ENCODE peak calls at places on chromosomes 2 and 18, in nine cellular contexts. One of them, this sample, is unnamed. For H3K4me1, the result is how much of the 10 kb centered on the place peaks cover.

GRCh38 chr2:203328735-203329549 is 748 bp downstream of the ABI2 start:
- DNase-seq in cardiac muscle cell: peak
- DNase-seq in heart right ventricle: peak
- DNase-seq in psoas muscle: peak
- DNase-seq in transverse colon: peak
- DNase-seq in heart left ventricle: peak
- DNase-seq in pancreas: no peak
- DNase-seq in right atrium auricular region: no peak
- DNase-seq in IMR-90: peak
- DNase-seq in this sample: peak

GRCh38 chr2:237892936-237893595 is 33.6 kb downstream of the RAMP1 start:
- DNase-seq in cardiac muscle cell: peak
- DNase-seq in heart right ventricle: no peak
- DNase-seq in psoas muscle: no peak
- DNase-seq in transverse colon: no peak
- DNase-seq in heart left ventricle: no peak
- DNase-seq in pancreas: no peak
- DNase-seq in right atrium auricular region: no peak
- DNase-seq in IMR-90: no peak
- DNase-seq in this sample: no peak

GRCh38 chr2:174878537-174879147 is 114.4 kb upstream of the CHRNA1 start:
- DNase-seq in cardiac muscle cell: peak
- DNase-seq in heart right ventricle: no peak
- DNase-seq in psoas muscle: peak
- DNase-seq in transverse colon: no peak
- DNase-seq in heart left ventricle: no peak
- DNase-seq in pancreas: no peak
- DNase-seq in right atrium auricular region: no peak
- DNase-seq in IMR-90: peak
- DNase-seq in this sample: no peak

GRCh38 chr2:85258194-85258605 is 69.6 kb downstream of the TGOLN2 start:
- DNase-seq in cardiac muscle cell: peak
- DNase-seq in heart right ventricle: no peak
- DNase-seq in psoas muscle: no peak
- DNase-seq in transverse colon: no peak
- DNase-seq in heart left ventricle: peak
- DNase-seq in pancreas: no peak
- DNase-seq in right atrium auricular region: no peak
- DNase-seq in IMR-90: no peak
- DNase-seq in this sample: no peak

GRCh38 chr2:219293736-219294201 is 14.6 kb downstream of the DNAJB2 start:
- DNase-seq in cardiac muscle cell: no peak
- DNase-seq in heart right ventricle: no peak
- DNase-seq in psoas muscle: no peak
- DNase-seq in transverse colon: no peak
- DNase-seq in heart left ventricle: no peak
- DNase-seq in pancreas: no peak
- DNase-seq in right atrium auricular region: no peak
- DNase-seq in IMR-90: no peak
- DNase-seq in this sample: peak

GRCh38 chr2:213162515-213163118 is 11.2 kb upstream of the IKZF2 start:
- DNase-seq in cardiac muscle cell: no peak
- DNase-seq in heart right ventricle: no peak
- DNase-seq in psoas muscle: no peak
- DNase-seq in transverse colon: no peak
- DNase-seq in heart left ventricle: no peak
- DNase-seq in pancreas: no peak
- DNase-seq in right atrium auricular region: no peak
- DNase-seq in IMR-90: peak
- DNase-seq in this sample: no peak

GRCh38 chr2:204110250-204111183 is 174.0 kb downstream of the ICOS start:
- DNase-seq in cardiac muscle cell: peak
- DNase-seq in heart right ventricle: no peak
- DNase-seq in psoas muscle: no peak
- DNase-seq in transverse colon: peak
- DNase-seq in heart left ventricle: peak
- DNase-seq in pancreas: no peak
- DNase-seq in right atrium auricular region: no peak
- DNase-seq in IMR-90: no peak
- DNase-seq in this sample: no peak

GRCh38 chr2:193141-193552 is 70.7 kb downstream of the SH3YL1 start:
- DNase-seq in cardiac muscle cell: no peak
- DNase-seq in heart right ventricle: no peak
- DNase-seq in psoas muscle: no peak
- DNase-seq in transverse colon: no peak
- DNase-seq in heart left ventricle: no peak
- DNase-seq in pancreas: no peak
- DNase-seq in right atrium auricular region: no peak
- DNase-seq in IMR-90: peak
- DNase-seq in this sample: peak

GRCh38 chr18:46400449-46400848 is 256.6 kb downstream of the LOXHD1 start:
- DNase-seq in cardiac muscle cell: no peak
- DNase-seq in heart right ventricle: no peak
- DNase-seq in psoas muscle: no peak
- DNase-seq in transverse colon: no peak
- DNase-seq in heart left ventricle: no peak
- DNase-seq in pancreas: no peak
- DNase-seq in right atrium auricular region: no peak
- DNase-seq in IMR-90: no peak
- DNase-seq in this sample: no peak

GRCh38 chr2:54808642-54809041 is 85.2 kb downstream of the EML6 start:
- DNase-seq in cardiac muscle cell: no peak
- DNase-seq in heart right ventricle: no peak
- DNase-seq in psoas muscle: no peak
- DNase-seq in transverse colon: no peak
- DNase-seq in heart left ventricle: no peak
- DNase-seq in pancreas: no peak
- DNase-seq in right atrium auricular region: no peak
- DNase-seq in IMR-90: peak
- DNase-seq in this sample: no peak

DNA sequence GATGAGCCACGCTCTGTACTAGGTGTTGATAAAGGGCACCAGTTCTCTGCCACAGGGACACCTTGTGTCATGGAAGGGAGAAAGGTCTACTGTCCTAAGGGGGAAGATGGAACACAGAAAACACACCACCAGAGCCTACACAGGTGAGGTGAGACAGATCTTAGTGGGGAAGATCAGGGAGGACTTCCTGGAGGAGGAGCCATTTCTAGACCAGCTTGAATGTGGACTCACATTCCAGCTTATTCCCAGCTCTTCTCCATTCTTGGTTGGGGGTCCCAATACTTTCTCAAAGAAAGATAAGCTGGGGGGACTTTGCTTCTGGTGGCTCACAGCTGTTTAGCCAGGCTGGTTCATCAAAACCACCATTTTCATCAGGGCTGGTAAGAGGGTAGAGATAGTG is 36.2 kb downstream of the EMX1 start:
- DNase-seq in cardiac muscle cell: no peak
- DNase-seq in heart right ventricle: no peak
- DNase-seq in psoas muscle: no peak
- DNase-seq in transverse colon: no peak
- DNase-seq in heart left ventricle: no peak
- DNase-seq in pancreas: no peak
- DNase-seq in right atrium auricular region: no peak
- DNase-seq in IMR-90: no peak
- DNase-seq in this sample: no peak
- H3K4me1 ChIP-seq in cardiac muscle cell: under half
- H3K4me1 ChIP-seq in heart right ventricle: under half
- H3K4me1 ChIP-seq in psoas muscle: under half
- H3K4me1 ChIP-seq in transverse colon: under half
- H3K4me1 ChIP-seq in heart left ventricle: under half
- H3K4me1 ChIP-seq in pancreas: under half
- H3K4me1 ChIP-seq in right atrium auricular region: under half
- H3K4me1 ChIP-seq in IMR-90: under half
- H3K4me1 ChIP-seq in this sample: under half

GRCh38 chr18:73168171-73168570 is 300.4 kb upstream of the NETO1 start:
- DNase-seq in cardiac muscle cell: no peak
- DNase-seq in heart right ventricle: no peak
- DNase-seq in psoas muscle: no peak
- DNase-seq in transverse colon: no peak
- DNase-seq in heart left ventricle: no peak
- DNase-seq in pancreas: no peak
- DNase-seq in right atrium auricular region: no peak
- DNase-seq in IMR-90: no peak
- DNase-seq in this sample: no peak
- H3K27ac ChIP-seq in cardiac muscle cell: no peak
- H3K27ac ChIP-seq in heart right ventricle: no peak
- H3K27ac ChIP-seq in psoas muscle: no peak
- H3K27ac ChIP-seq in transverse colon: no peak
- H3K27ac ChIP-seq in heart left ventricle: no peak
- H3K27ac ChIP-seq in pancreas: no peak
- H3K27ac ChIP-seq in right atrium auricular region: no peak
- H3K27ac ChIP-seq in IMR-90: no peak
- H3K27ac ChIP-seq in this sample: no peak

DNA sequence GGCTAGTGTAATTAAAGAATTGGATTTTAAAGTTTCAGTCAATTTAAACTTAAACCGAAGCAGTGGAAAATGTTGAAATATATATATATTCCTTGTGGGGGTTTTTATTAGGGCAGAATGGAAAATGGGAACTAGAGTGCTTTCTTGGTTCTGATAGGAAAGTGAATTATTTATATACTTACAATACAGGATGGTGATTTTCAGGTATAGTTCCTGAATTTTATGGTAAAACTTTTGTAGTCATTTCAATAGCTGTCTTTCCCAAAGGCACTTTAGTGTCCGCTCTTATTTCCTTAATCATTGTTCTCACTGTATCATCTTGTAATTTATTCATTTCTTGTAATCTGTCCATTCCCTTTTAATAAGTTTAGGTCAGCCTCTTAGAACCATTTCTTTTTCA is 1.9 kb downstream of the RPL37A start:
- DNase-seq in cardiac muscle cell: no peak
- DNase-seq in heart right ventricle: no peak
- DNase-seq in psoas muscle: no peak
- DNase-seq in transverse colon: no peak
- DNase-seq in heart left ventricle: no peak
- DNase-seq in pancreas: no peak
- DNase-seq in right atrium auricular region: no peak
- DNase-seq in IMR-90: no peak
- DNase-seq in this sample: no peak
- H3K4me1 ChIP-seq in cardiac muscle cell: under half
- H3K4me1 ChIP-seq in heart right ventricle: under half
- H3K4me1 ChIP-seq in psoas muscle: under half
- H3K4me1 ChIP-seq in transverse colon: under half
- H3K4me1 ChIP-seq in heart left ventricle: half or more
- H3K4me1 ChIP-seq in pancreas: under half
- H3K4me1 ChIP-seq in right atrium auricular region: under half
- H3K4me1 ChIP-seq in IMR-90: under half
- H3K4me1 ChIP-seq in this sample: under half

GRCh38 chr2:120385355-120386127 is 39.6 kb downstream of the INHBB start:
- DNase-seq in cardiac muscle cell: no peak
- DNase-seq in heart right ventricle: no peak
- DNase-seq in psoas muscle: no peak
- DNase-seq in transverse colon: no peak
- DNase-seq in heart left ventricle: no peak
- DNase-seq in pancreas: no peak
- DNase-seq in right atrium auricular region: no peak
- DNase-seq in IMR-90: no peak
- DNase-seq in this sample: no peak
- H3K27ac ChIP-seq in cardiac muscle cell: no peak
- H3K27ac ChIP-seq in heart right ventricle: no peak
- H3K27ac ChIP-seq in psoas muscle: no peak
- H3K27ac ChIP-seq in transverse colon: no peak
- H3K27ac ChIP-seq in heart left ventricle: no peak
- H3K27ac ChIP-seq in pancreas: no peak
- H3K27ac ChIP-seq in right atrium auricular region: no peak
- H3K27ac ChIP-seq in IMR-90: no peak
- H3K27ac ChIP-seq in this sample: no peak

GRCh38 chr2:240255811-240256703 is 115.6 kb upstream of the OTOS start:
- DNase-seq in cardiac muscle cell: no peak
- DNase-seq in heart right ventricle: no peak
- DNase-seq in psoas muscle: peak
- DNase-seq in transverse colon: no peak
- DNase-seq in heart left ventricle: no peak
- DNase-seq in pancreas: peak
- DNase-seq in right atrium auricular region: peak
- DNase-seq in IMR-90: no peak
- DNase-seq in this sample: no peak
- H3K4me1 ChIP-seq in cardiac muscle cell: under half
- H3K4me1 ChIP-seq in heart right ventricle: half or more
- H3K4me1 ChIP-seq in psoas muscle: half or more
- H3K4me1 ChIP-seq in transverse colon: under half
- H3K4me1 ChIP-seq in heart left ventricle: under half
- H3K4me1 ChIP-seq in pancreas: under half
- H3K4me1 ChIP-seq in right atrium auricular region: under half
- H3K4me1 ChIP-seq in IMR-90: under half
- H3K4me1 ChIP-seq in this sample: under half

GRCh38 chr2:242029422-242030225 is 160.1 kb downstream of the RTP5 start:
- DNase-seq in cardiac muscle cell: no peak
- DNase-seq in heart right ventricle: no peak
- DNase-seq in psoas muscle: no peak
- DNase-seq in transverse colon: no peak
- DNase-seq in heart left ventricle: no peak
- DNase-seq in pancreas: no peak
- DNase-seq in right atrium auricular region: no peak
- DNase-seq in IMR-90: no peak
- DNase-seq in this sample: peak
- H3K27ac ChIP-seq in cardiac muscle cell: no peak
- H3K27ac ChIP-seq in heart right ventricle: no peak
- H3K27ac ChIP-seq in psoas muscle: no peak
- H3K27ac ChIP-seq in transverse colon: no peak
- H3K27ac ChIP-seq in heart left ventricle: no peak
- H3K27ac ChIP-seq in pancreas: no peak
- H3K27ac ChIP-seq in right atrium auricular region: no peak
- H3K27ac ChIP-seq in IMR-90: no peak
- H3K27ac ChIP-seq in this sample: no peak

GRCh38 chr2:28639092-28639691 is 112.4 kb upstream of the PPP1CB start:
- DNase-seq in cardiac muscle cell: no peak
- DNase-seq in heart right ventricle: no peak
- DNase-seq in psoas muscle: no peak
- DNase-seq in transverse colon: peak
- DNase-seq in heart left ventricle: no peak
- DNase-seq in pancreas: no peak
- DNase-seq in right atrium auricular region: no peak
- DNase-seq in IMR-90: no peak
- DNase-seq in this sample: no peak
- H3K4me1 ChIP-seq in cardiac muscle cell: under half
- H3K4me1 ChIP-seq in heart right ventricle: under half
- H3K4me1 ChIP-seq in psoas muscle: under half
- H3K4me1 ChIP-seq in transverse colon: under half
- H3K4me1 ChIP-seq in heart left ventricle: under half
- H3K4me1 ChIP-seq in pancreas: under half
- H3K4me1 ChIP-seq in right atrium auricular region: under half
- H3K4me1 ChIP-seq in IMR-90: under half
- H3K4me1 ChIP-seq in this sample: under half

GRCh38 chr2:105783972-105784371 is 39.3 kb downstream of the NCK2 start:
- DNase-seq in cardiac muscle cell: no peak
- DNase-seq in heart right ventricle: no peak
- DNase-seq in psoas muscle: no peak
- DNase-seq in transverse colon: no peak
- DNase-seq in heart left ventricle: no peak
- DNase-seq in pancreas: no peak
- DNase-seq in right atrium auricular region: no peak
- DNase-seq in IMR-90: no peak
- DNase-seq in this sample: no peak
- H3K27ac ChIP-seq in cardiac muscle cell: no peak
- H3K27ac ChIP-seq in heart right ventricle: no peak
- H3K27ac ChIP-seq in psoas muscle: no peak
- H3K27ac ChIP-seq in transverse colon: no peak
- H3K27ac ChIP-seq in heart left ventricle: no peak
- H3K27ac ChIP-seq in pancreas: no peak
- H3K27ac ChIP-seq in right atrium auricular region: no peak
- H3K27ac ChIP-seq in IMR-90: no peak
- H3K27ac ChIP-seq in this sample: no peak

This sample was measured in aorta.